ENCODE peak calls at places on chromosomes 7 and 10, in seven cellular contexts. Y, L, N, E, D, S and X are unnamed samples.

GRCh38 chr10:31770307-31770902 is 158.2 kb downstream of the ARHGAP12 start:
- DNase-seq in Y (peak; percentile 46), L (peak; percentile 60), N (no peak), E (peak; percentile 33), D (peak; percentile 46), S (no peak), X (no peak)

GRCh38 chr7:80829527-80829926 is 89.3 kb downstream of the SEMA3C start:
- DNase-seq in Y (no peak), L (no peak), N (no peak), E (no peak), D (peak; percentile 30), S (no peak), X (no peak)

GRCh38 chr7:142717453-142717852 is 31.8 kb upstream of the PRSS1 start:
- DNase-seq in Y (no peak), L (no peak), N (no peak), E (no peak), D (no peak), S (no peak), X (no peak)

GRCh38 chr7:11701829-11702560 is 130.0 kb downstream of the THSD7A start:
- DNase-seq in Y (no peak), L (no peak), N (no peak), E (no peak), D (no peak), S (no peak), X (no peak)

GRCh38 chr10:120580651-120581259 is 123.7 kb downstream of the PLPP4 start:
- DNase-seq in Y (no peak), L (no peak), N (peak; percentile 11), E (no peak), D (no peak), S (no peak), X (no peak)

GRCh38 chr7:2431260-2431867 is 28.0 kb downstream of the CHST12 start:
- DNase-seq in Y (peak; percentile 18), L (no peak), N (no peak), E (peak; percentile 30), D (peak; percentile 50), S (no peak), X (no peak)

GRCh38 chr10:90856964-90857634 is 740 bp downstream of the HTR7 start:
- DNase-seq in Y (no peak), L (peak; percentile 14), N (no peak), E (no peak), D (no peak), S (no peak), X (no peak)

GRCh38 chr7:90726623-90727022 is 130.5 kb downstream of the CDK14 start:
- DNase-seq in Y (no peak), L (no peak), N (no peak), E (peak; percentile 74), D (peak; percentile 47), S (peak; percentile 78), X (no peak)

GRCh38 chr7:147771344-147771743 is 819.2 kb upstream of the C7orf33 start:
- DNase-seq in Y (no peak), L (no peak), N (no peak), E (no peak), D (no peak), S (no peak), X (no peak)

GRCh38 chr7:44329888-44330287 is 4.5 kb upstream of the CAMK2B start:
- DNase-seq in Y (no peak), L (no peak), N (no peak), E (no peak), D (no peak), S (no peak), X (no peak)

DNA sequence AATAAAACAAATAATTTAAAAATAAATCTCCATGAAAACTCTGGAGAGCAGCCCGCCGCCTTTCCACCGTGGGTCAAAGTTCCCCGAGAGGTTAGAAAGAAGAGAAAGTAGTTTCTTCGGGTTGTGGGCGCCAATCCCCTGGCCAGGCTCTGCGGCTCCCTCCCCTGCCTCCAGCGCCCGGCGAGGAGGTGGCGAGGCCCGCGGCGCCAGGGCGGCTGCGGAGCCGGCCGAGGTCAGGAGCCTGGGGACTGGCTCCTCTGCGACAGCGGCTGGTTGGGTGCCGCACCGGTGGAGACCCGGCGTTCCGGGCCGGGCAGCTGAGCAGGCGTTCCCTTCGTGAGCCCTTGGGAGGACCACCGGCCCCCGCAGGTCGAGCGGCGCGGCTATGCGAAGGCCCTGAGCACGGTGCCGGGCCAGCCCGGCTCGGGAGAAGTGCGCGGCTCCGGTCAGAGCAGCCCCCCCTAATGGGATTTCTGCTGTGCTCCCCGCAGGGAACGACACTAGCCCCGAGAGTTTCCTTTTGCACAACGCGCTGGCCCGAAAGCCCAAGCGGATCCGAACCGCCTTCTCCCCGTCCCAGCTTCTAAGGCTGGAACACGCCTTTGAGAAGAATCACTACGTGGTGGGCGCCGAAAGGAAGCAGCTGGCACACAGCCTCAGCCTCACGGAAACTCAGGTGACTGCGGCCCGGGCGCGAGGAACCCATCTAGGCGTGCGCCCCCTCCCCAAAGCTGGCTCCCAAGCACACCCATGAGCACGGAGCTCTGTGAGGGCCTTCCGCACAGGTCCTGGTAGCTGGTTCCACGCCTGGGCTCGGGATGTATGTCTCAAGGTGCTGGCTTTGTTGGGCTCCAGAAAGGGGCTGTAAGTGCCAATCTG is 2.8 kb downstream of the EMX2 start:
- DNase-seq in Y (no peak), L (no peak), N (no peak), E (no peak), D (no peak), S (no peak), X (no peak)
- H3K4me3 ChIP-seq in Y (no peak overlapping the region), L (peak overlapping the region; percentile 37), N (no peak overlapping the region), E (no peak overlapping the region), D (no peak overlapping the region), S (no peak overlapping the region), X (peak overlapping the region; percentile 34)

GRCh38 chr10:104328916-104329710 is 9.2 kb downstream of the ITPRIP start:
- DNase-seq in Y (peak; percentile 56), L (no peak), N (peak; percentile 86), E (peak; percentile 94), D (peak; percentile 90), S (peak; percentile 97), X (peak; percentile 89)

GRCh38 chr10:104328636-104328915 is 9.7 kb downstream of the ITPRIP start:
- DNase-seq in Y (no peak), L (no peak), N (no peak), E (no peak), D (no peak), S (no peak), X (no peak)

GRCh38 chr10:104331208-104331838 is 6.9 kb downstream of the ITPRIP start:
- DNase-seq in Y (no peak), L (no peak), N (no peak), E (peak; percentile 70), D (peak; percentile 87), S (peak; percentile 84), X (no peak)

GRCh38 chr10:104329754-104330153 is 8.5 kb downstream of the ITPRIP start:
- DNase-seq in Y (no peak), L (no peak), N (no peak), E (peak; percentile 69), D (peak; percentile 76), S (peak; percentile 84), X (peak; percentile 92)

DNA sequence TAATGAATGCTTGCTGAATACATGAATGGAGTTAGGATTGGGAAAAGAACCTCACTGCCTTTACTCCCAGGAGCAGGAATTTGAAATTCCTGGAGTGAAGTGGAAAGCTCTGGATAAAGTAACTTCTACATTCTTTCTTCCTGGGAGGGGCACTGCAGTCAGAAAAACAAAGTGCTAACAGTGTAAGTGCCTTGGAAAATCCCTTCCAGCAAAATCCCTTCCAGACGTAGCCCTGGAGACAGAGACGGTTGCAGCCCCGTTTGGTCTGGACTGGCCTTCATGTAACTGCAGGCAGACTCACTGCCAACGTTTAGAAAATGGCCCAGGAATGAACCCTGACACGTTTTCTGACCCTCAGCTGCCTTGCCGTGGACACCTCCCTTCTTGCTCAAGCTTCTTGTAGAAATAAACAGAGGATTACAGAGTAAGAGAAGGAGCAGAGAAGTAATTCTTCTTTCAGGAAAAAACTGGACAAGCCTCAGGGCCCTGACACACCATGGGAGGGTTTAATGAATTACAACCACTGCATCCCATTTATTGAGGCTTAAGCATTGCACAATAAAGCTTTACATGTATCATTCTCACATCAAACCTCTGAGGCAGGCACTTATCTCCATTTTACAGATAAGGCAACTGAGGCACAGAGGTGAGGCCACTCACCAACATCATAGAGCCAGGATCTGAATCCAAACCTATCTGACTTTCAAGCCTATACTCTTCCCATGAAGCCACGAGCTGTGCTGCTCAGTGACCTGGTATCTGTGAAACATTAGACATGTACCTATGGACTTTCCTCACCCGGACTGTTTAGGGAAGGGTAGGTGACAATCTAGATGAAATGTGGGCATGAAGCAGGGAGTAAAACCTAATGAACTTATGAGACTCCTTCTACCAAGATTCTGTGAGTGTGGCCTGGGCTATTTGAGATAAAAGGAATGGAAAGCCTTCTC is 7.8 kb downstream of the ITPRIP start:
- DNase-seq in Y (no peak), L (no peak), N (peak; percentile 86), E (peak; percentile 89), D (peak; percentile 42), S (peak; percentile 93), X (peak; percentile 88)
- H3K4me3 ChIP-seq in Y (no peak overlapping the region), L (peak overlapping the region; percentile 18), N (no peak overlapping the region), E (no peak overlapping the region), D (peak overlapping the region; percentile 54), S (no peak overlapping the region), X (no peak overlapping the region)

GRCh38 chr10:38094923-38095574 is 912 bp downstream of the ZNF37A start:
- DNase-seq in Y (no peak), L (peak; percentile 8), N (no peak), E (no peak), D (no peak), S (no peak), X (no peak)

GRCh38 chr10:38094158-38094922 is at the start of gene ZNF37A:
- DNase-seq in Y (peak; percentile 87), L (peak; percentile 88), N (peak; percentile 90), E (peak; percentile 98), D (peak; percentile 98), S (peak; percentile 97), X (peak; percentile 82)

DNA sequence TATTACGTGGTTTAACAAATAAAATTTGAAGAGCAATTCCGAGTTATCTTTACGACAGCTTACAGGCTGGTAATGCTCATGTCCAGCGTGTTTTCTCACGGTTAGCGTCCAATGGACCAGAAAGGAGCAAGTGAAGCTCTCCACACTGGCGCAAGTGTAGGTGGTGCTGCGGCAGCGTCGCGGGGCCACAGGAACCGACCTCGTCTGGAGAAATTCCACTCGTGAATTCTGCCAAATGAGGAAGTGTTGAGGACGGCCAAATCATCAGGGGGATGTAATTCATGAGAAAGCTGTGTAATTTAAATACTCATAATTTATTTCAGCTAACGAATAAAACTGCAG is 350 bp upstream of the ZNF37A start:
- DNase-seq in Y (no peak), L (no peak), N (no peak), E (no peak), D (no peak), S (no peak), X (no peak)
- H3K4me3 ChIP-seq in Y (peak overlapping the region; percentile 52), L (peak overlapping the region; percentile 94), N (peak overlapping the region; percentile 50), E (no peak overlapping the region), D (peak overlapping the region; percentile 91), S (peak overlapping the region; percentile 41), X (peak overlapping the region; percentile 84)

GRCh38 chr10:101780818-101781654 is 2.2 kb downstream of the NPM3 start:
- DNase-seq in Y (peak; percentile 53), L (peak; percentile 53), N (peak; percentile 70), E (peak; percentile 75), D (peak; percentile 60), S (peak; percentile 64), X (no peak)

GRCh38 chr10:101778781-101779543 is 3.0 kb upstream of the FGF8 start:
- DNase-seq in Y (no peak), L (no peak), N (no peak), E (peak; percentile 67), D (no peak), S (no peak), X (no peak)

GRCh38 chr10:101781655-101781983 is 1.6 kb downstream of the NPM3 start:
- DNase-seq in Y (no peak), L (no peak), N (no peak), E (no peak), D (no peak), S (no peak), X (no peak)

GRCh38 chr10:101779544-101780186 is 3.6 kb downstream of the NPM3 start:
- DNase-seq in Y (peak; percentile 74), L (peak; percentile 86), N (peak; percentile 72), E (peak; percentile 79), D (peak; percentile 54), S (peak; percentile 46), X (no peak)

GRCh38 chr10:101780187-101780817 is 2.9 kb downstream of the NPM3 start:
- DNase-seq in Y (no peak), L (no peak), N (no peak), E (no peak), D (no peak), S (no peak), X (no peak)
- H3K4me3 ChIP-seq in Y (peak overlapping the region; percentile 64), L (peak overlapping the region; percentile 49), N (no peak overlapping the region), E (no peak overlapping the region), D (peak overlapping the region; percentile 17), S (no peak overlapping the region), X (peak overlapping the region; percentile 15)